ENCODE peak calls at places on chromosomes 3 and 15, in eight cellular contexts. C is right atrium auricular region, N is fibroblast of villous mesenchyme, A is pancreas, V is tibial artery, M is osteoblast, U is heart left ventricle, B is left ventricle myocardium inferior. W is an unnamed sample.

GRCh38 chr3:16326724-16327349 is 61.8 kb downstream of the OXNAD1 start:
- DNase-seq in N (no peak), M (no peak), U (no peak), V (no peak), A (no peak), C (peak; percentile 55), B (no peak), W (no peak)

GRCh38 chr3:108834551-108834950 is 12.0 kb downstream of the TRAT1 start:
- DNase-seq in B (no peak), M (no peak), U (no peak), C (no peak), A (no peak), V (no peak), N (no peak), W (no peak)

GRCh38 chr15:52642386-52643361 is 36.5 kb downstream of the ATOSA start:
- DNase-seq in B (no peak), N (peak; percentile 27), M (peak; percentile 43), A (no peak), U (no peak), C (no peak), V (no peak), W (peak; percentile 73)

GRCh38 chr3:14848906-14849305 is 30.1 kb downstream of the FGD5 start:
- DNase-seq in C (no peak), N (no peak), M (no peak), V (peak; percentile 35), A (no peak), U (no peak), B (no peak), W (no peak)

GRCh38 chr15:73935547-73935946 is 9.3 kb downstream of the LOXL1 start:
- DNase-seq in B (no peak), U (peak; percentile 22), A (no peak), N (no peak), M (peak; percentile 81), V (peak; percentile 54), C (no peak), W (no peak)

GRCh38 chr3:8988791-8989558 is 25.7 kb upstream of the RAD18 start:
- DNase-seq in B (no peak), V (no peak), N (no peak), U (no peak), C (no peak), A (no peak), M (peak; percentile 71), W (no peak)

GRCh38 chr15:65110676-65111292 is 4.2 kb downstream of the UBAP1L start:
- DNase-seq in A (no peak), V (peak; percentile 43), N (peak; percentile 87), M (no peak), B (no peak), C (peak; percentile 74), U (no peak), W (no peak)

GRCh38 chr3:176933704-176934103 is 263.6 kb downstream of the TBL1XR1 start:
- DNase-seq in U (no peak), A (no peak), C (no peak), V (no peak), M (no peak), B (no peak), N (no peak), W (no peak)

GRCh38 chr3:59609967-59610366 is 560.1 kb upstream of the CFAP20DC start:
- DNase-seq in B (peak; percentile 59), M (no peak), U (peak; percentile 71), A (no peak), V (no peak), C (peak; percentile 66), N (peak; percentile 11), W (no peak)

GRCh38 chr3:171954644-171955365 is 84.6 kb upstream of the FNDC3B start:
- DNase-seq in B (no peak), C (no peak), V (no peak), M (no peak), A (no peak), N (no peak), U (no peak), W (no peak)

GRCh38 chr3:150179330-150179729 is 208.6 kb upstream of the PFN2 start:
- DNase-seq in U (no peak), V (no peak), A (no peak), B (no peak), N (no peak), M (no peak), C (no peak), W (no peak)

GRCh38 chr3:153980252-153980590 is 141.0 kb upstream of the ARHGEF26 start:
- DNase-seq in A (no peak), M (no peak), B (no peak), U (no peak), C (no peak), N (no peak), V (no peak), W (no peak)

GRCh38 chr3:158846803-158847465 is 45.1 kb downstream of the MFSD1 start:
- DNase-seq in N (peak; percentile 4), C (no peak), M (no peak), A (no peak), V (no peak), B (no peak), U (no peak), W (no peak)

GRCh38 chr3:189249987-189250386 is 78.2 kb downstream of the TPRG1 start:
- DNase-seq in M (no peak), A (no peak), U (no peak), C (no peak), V (no peak), N (no peak), B (no peak), W (no peak)

GRCh38 chr3:23405081-23405480 is 202.0 kb downstream of the UBE2E2 start:
- DNase-seq in B (no peak), V (no peak), M (no peak), U (no peak), N (no peak), A (no peak), C (no peak), W (peak; percentile 3)

GRCh38 chr3:188383763-188384162 is 229.8 kb downstream of the LPP start:
- DNase-seq in C (no peak), B (no peak), N (no peak), M (no peak), V (no peak), U (no peak), A (no peak), W (no peak)

GRCh38 chr15:58438956-58439355 is 7.2 kb downstream of the LIPC start:
- DNase-seq in U (peak; percentile 69), M (no peak), N (peak; percentile 63), A (no peak), V (no peak), C (no peak), B (peak; percentile 49), W (no peak)

GRCh38 chr15:73994912-73995622 is 551 bp downstream of the PML start:
- DNase-seq in M (no peak), B (no peak), U (peak; percentile 54), N (no peak), A (no peak), V (no peak), C (peak; percentile 59), W (no peak)

GRCh38 chr3:127680146-127680661 is 7.5 kb downstream of the ABTB1 start:
- DNase-seq in M (peak; percentile 44), N (no peak), V (peak; percentile 65), A (no peak), B (peak; percentile 12), C (peak; percentile 38), U (no peak), W (no peak)

GRCh38 chr15:70664494-70664893 is 98.9 kb downstream of the UACA start:
- DNase-seq in M (no peak), C (no peak), U (peak; percentile 30), A (no peak), V (no peak), B (no peak), N (no peak), W (no peak)

GRCh38 chr3:68206524-68207117 is 552.2 kb upstream of the SUCLG2 start:
- DNase-seq in A (no peak), U (no peak), C (no peak), N (no peak), M (no peak), B (no peak), V (no peak), W (no peak)
- TF ChIP-seq CTCF in A (no peak), U (no peak), C (no peak), N (peak; percentile 21), M (no peak), B (no peak), V (no peak), W (no peak)

GRCh38 chr15:100373037-100373896 is 31.5 kb upstream of the ADAMTS17 start:
- DNase-seq in U (no peak), N (no peak), C (no peak), V (no peak), A (no peak), M (peak; percentile 44), B (no peak), W (no peak)
- H3K4me3 ChIP-seq in U (peak overlapping the region; percentile 46), N (no peak overlapping the region), C (peak overlapping the region; percentile 28), V (peak overlapping the region; percentile 45), A (no peak overlapping the region), M (no peak overlapping the region), B (peak overlapping the region; percentile 56), W (no peak overlapping the region)

GRCh38 chr3:25782938-25783660 is at the start of gene NGLY1:
- DNase-seq in C (peak; percentile 80), A (peak; percentile 91), B (peak; percentile 86), V (peak; percentile 91), M (peak; percentile 97), U (peak; percentile 92), N (peak; percentile 81), W (peak; percentile 55)
- TF ChIP-seq CTCF in C (peak; percentile 23), A (peak; percentile 11), B (peak; percentile 50), V (peak; percentile 39), M (no peak), U (no peak), N (no peak), W (no peak)

DNA sequence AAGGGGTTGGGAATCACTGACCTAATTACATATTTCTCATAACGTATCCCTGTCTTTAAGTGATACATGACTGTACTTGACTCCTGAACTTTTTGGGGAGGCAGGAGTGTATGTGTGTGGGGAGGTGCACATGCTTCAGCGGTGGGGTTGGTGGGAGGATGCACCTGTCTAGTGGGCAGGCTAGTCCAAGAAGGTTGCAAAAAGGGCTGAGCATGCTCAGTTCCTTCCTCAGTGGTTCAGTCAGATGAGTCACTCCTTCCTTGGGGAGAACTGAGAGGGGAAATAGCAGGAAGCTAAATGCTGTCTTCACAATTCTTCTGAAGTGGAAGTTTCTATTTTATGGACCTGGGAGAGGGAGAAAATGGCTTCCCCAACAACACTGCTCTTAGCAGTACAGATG is 24.6 kb upstream of the AP4E1 start:
- DNase-seq in B (no peak), N (peak; percentile 20), C (no peak), U (no peak), A (no peak), M (peak; percentile 76), V (no peak), W (no peak)
- H3K4me3 ChIP-seq in B (no peak overlapping the region), N (no peak overlapping the region), C (no peak overlapping the region), U (no peak overlapping the region), A (no peak overlapping the region), M (peak overlapping the region; percentile 24), V (no peak overlapping the region), W (no peak overlapping the region)

GRCh38 chr3:82618594-82618993 is 857.1 kb upstream of the GBE1 start:
- DNase-seq in A (no peak), B (no peak), C (no peak), V (no peak), M (no peak), U (no peak), N (no peak), W (no peak)
- TF ChIP-seq CTCF in A (no peak), B (no peak), C (no peak), V (no peak), M (no peak), U (no peak), N (no peak), W (no peak)

W was measured in astrocyte of the cerebellum.